ENCODE peak calls at places on chromosome 19, in six cellular contexts. R is foreskin fibroblast; E is kidney epithelial cell; P is CD4-positive, alpha-beta T cell; Y is osteoblast; A is adrenal gland. X is an unnamed sample.

GRCh38 chr19:38023661-38024574 is 116.9 kb downstream of the SIPA1L3 start:
- DNase-seq in R (no peak), E (no peak), P (no peak), Y (no peak), A (no peak), X (no peak)

GRCh38 chr19:48992571-48993174 is 436 bp downstream of the GYS1 start:
- DNase-seq in R (no peak), E (no peak), P (no peak), Y (peak), A (peak), X (no peak)

GRCh38 chr19:46133777-46134231 is 9.3 kb upstream of the IGFL3 start:
- DNase-seq in R (no peak), E (no peak), P (no peak), Y (peak), A (no peak), X (no peak)

GRCh38 chr19:43708716-43709115 is 7.2 kb upstream of the IRGC start:
- DNase-seq in R (no peak), E (no peak), P (no peak), Y (no peak), A (no peak), X (no peak)

GRCh38 chr19:7788178-7788932 is 25.3 kb downstream of the CLEC4M start:
- DNase-seq in R (no peak), E (no peak), P (no peak), Y (no peak), A (peak), X (no peak)

GRCh38 chr19:50537769-50538230 is 24.1 kb upstream of the ASPDH start:
- DNase-seq in R (peak), E (no peak), P (peak), Y (peak), A (peak), X (peak)

GRCh38 chr19:12995596-12996541 is 594 bp downstream of the NFIX start:
- DNase-seq in R (no peak), E (no peak), P (no peak), Y (peak), A (peak), X (no peak)

GRCh38 chr19:21492932-21493906 is 12.2 kb upstream of the ZNF429 start:
- DNase-seq in R (no peak), E (no peak), P (no peak), Y (no peak), A (peak), X (peak)

GRCh38 chr19:24101459-24102122 is 14.6 kb downstream of the ZNF254 start:
- DNase-seq in R (no peak), E (no peak), P (no peak), Y (no peak), A (no peak), X (no peak)

GRCh38 chr19:39409207-39409885 is 2.7 kb downstream of the ZFP36 start:
- DNase-seq in R (peak), E (no peak), P (peak), Y (peak), A (peak), X (peak)

GRCh38 chr19:15125232-15126067 is 18.2 kb downstream of the SYDE1 start:
- DNase-seq in R (peak), E (peak), P (peak), Y (peak), A (peak), X (peak)
- TF ChIP-seq CTCF in R (no peak), E (peak), P (no peak), Y (no peak), A (no peak), X (peak)

DNA sequence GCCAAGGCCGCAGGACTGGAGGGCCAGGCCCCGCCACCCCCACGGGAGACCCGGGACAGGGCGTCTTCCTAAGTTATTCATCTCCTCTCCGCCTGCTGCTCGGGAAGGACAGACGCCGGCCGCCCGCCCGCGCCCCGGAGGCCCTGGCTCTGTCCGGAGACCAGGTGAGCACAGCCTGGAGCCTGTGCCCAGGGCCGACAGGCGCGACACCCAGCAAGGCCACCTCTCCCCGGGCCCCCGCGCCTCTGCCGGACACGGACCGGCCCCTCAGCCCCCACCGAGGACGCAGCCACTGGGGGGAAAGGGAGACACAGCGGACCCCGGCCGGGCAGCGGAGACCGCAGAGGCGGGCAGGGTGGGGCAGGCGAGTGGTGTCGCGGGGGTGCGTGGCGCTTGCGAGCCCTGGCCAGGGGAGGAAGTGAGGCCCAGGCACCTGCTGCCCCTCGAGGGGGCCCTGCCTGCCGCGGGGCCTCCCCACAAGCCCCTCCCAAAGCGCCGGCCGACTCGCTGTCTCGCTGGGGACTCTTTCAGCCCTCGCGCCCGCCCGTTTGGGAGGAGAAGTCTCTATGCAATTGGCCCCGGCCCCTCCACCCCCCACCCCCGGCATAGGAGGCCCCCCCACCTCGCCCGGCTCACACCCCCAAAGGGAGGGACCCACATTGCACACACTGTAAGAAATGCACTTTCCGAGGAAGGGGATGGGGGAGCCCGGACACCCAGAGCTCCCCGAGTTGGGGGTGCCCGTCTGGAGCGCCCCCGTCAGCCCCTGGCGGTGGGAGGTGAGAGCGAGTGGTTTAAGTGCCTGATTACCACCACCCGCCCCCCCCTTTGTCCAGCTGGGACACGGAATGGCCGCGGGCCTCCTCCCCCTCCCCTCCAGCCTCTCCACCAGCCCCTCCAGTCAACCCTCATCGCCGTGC is 17.0 kb downstream of the SMIM24 start:
- DNase-seq in R (no peak), E (no peak), P (no peak), Y (peak), A (no peak), X (no peak)
- TF ChIP-seq CTCF in R (no peak), E (no peak), P (no peak), Y (no peak), A (no peak), X (no peak)

GRCh38 chr19:33811736-33812387 is 15.2 kb downstream of the KCTD15 start:
- DNase-seq in R (no peak), E (no peak), P (no peak), Y (peak), A (no peak), X (no peak)

GRCh38 chr19:33813391-33814101 is 16.9 kb downstream of the KCTD15 start:
- DNase-seq in R (no peak), E (no peak), P (no peak), Y (peak), A (no peak), X (no peak)

GRCh38 chr19:33814181-33815165 is 17.8 kb downstream of the KCTD15 start:
- DNase-seq in R (no peak), E (no peak), P (no peak), Y (peak), A (no peak), X (no peak)

GRCh38 chr19:33811246-33811645 is 14.6 kb downstream of the KCTD15 start:
- DNase-seq in R (no peak), E (no peak), P (no peak), Y (peak), A (no peak), X (no peak)

DNA sequence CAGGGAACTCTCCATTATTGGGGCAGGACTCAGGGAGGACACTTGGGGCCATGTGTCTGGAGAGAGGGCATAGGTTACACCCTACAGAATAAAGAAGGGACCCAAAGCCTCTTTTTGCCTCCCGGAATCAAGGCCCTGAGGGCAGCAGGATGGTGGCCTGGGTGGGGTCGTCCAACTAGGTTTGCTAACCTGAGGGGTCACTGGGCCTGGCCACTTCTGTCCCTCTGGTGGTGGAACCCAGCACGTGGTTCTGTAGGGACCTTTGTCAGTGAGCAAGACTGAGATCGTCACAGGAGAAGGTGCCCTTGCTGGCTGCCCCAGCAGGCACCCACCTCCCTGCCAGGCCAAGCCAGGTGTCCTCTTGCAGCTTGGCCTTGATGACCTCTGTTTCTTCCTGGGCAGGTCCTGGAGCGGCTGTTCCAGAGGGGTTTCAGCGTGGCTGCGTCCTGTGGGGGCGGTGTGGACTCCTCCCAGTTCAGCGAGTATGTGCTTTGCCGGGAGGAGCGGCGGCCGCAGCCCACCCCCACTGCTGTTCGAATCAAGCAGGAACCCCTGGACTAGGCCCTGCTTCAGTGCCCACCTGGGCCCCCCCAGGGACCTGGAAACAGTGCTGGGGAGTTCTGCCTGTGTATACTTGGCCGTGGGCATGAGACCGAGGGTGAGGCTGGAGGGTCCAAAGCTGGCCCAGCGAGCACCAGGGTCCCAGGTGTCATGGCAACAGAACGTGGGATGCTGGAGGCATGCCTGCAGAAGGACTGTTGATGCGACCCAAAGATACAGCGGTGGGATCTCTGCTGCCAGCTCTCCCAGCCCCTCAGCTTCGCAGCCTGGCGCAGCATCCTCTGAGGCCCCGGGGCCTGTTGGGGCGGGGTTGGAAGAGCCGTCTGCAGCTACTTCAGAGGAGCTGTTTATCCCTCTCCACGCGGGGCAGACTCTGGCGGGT is 16.0 kb downstream of the KCTD15 start:
- DNase-seq in R (no peak), E (no peak), P (no peak), Y (peak), A (no peak), X (no peak)
- TF ChIP-seq CTCF in R (no peak), E (no peak), P (no peak), Y (no peak), A (no peak), X (no peak)

GRCh38 chr19:11659612-11660011 is 62.3 kb downstream of the ZNF627 start:
- DNase-seq in R (peak), E (no peak), P (no peak), Y (peak), A (no peak), X (no peak)
- TF ChIP-seq CTCF in R (peak), E (no peak), P (no peak), Y (peak), A (peak), X (peak)

GRCh38 chr19:5407356-5407755 is 47.9 kb upstream of the ZNRF4 start:
- DNase-seq in R (no peak), E (no peak), P (no peak), Y (no peak), A (no peak), X (peak)

GRCh38 chr19:5403968-5404640 is 51.1 kb upstream of the ZNRF4 start:
- DNase-seq in R (peak), E (peak), P (peak), Y (peak), A (peak), X (peak)

GRCh38 chr19:5406816-5407215 is 48.4 kb upstream of the ZNRF4 start:
- DNase-seq in R (no peak), E (no peak), P (no peak), Y (no peak), A (no peak), X (no peak)
- TF ChIP-seq CTCF in R (no peak), E (no peak), P (no peak), Y (no peak), A (no peak), X (no peak)

GRCh38 chr19:5171711-5172110 is 168.9 kb downstream of the PTPRS start:
- DNase-seq in R (no peak), E (no peak), P (no peak), Y (no peak), A (no peak), X (no peak)

GRCh38 chr19:5172859-5173577 is 167.6 kb downstream of the PTPRS start:
- DNase-seq in R (peak), E (peak), P (no peak), Y (peak), A (peak), X (peak)

GRCh38 chr19:5173993-5174392 is 166.6 kb downstream of the PTPRS start:
- DNase-seq in R (no peak), E (no peak), P (no peak), Y (peak), A (no peak), X (no peak)

GRCh38 chr19:5166262-5166661 is 174.3 kb downstream of the PTPRS start:
- DNase-seq in R (peak), E (no peak), P (no peak), Y (peak), A (no peak), X (peak)

GRCh38 chr19:5170329-5170745 is 170.3 kb downstream of the PTPRS start:
- DNase-seq in R (no peak), E (no peak), P (peak), Y (no peak), A (peak), X (no peak)
- TF ChIP-seq CTCF in R (peak), E (peak), P (peak), Y (peak), A (no peak), X (peak)

DNA sequence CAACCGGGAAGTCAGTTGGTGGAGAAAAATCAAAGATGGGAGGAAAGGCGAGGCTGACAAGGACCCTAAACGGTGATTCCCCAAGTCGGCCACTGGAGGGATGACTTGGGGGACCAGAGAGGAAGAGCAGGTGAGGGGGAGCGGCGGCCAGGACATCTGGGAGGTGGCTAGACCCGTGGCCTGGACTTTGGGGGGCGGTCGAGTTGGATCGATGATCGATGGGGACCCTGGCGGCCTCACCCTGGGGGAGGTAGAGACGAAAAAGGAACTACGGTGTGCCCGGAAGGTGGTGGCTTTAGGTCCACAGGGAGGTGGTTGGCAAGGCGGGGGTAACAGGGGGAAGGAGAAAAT is 7.6 kb upstream of the CIRBP start:
- DNase-seq in R (no peak), E (no peak), P (no peak), Y (no peak), A (no peak), X (no peak)
- TF ChIP-seq CTCF in R (no peak), E (peak), P (peak), Y (peak), A (peak), X (peak)

X was measured in MCF 10A.